ENCODE peak calls at places on chromosomes 4 and X, in six cellular contexts. V is HepG2, C is K562, X is HCT116, W is GM12878, U is SK-N-SH. P is an unnamed sample. For H3K9me3, the result is how much of the 10 kb centered on the place peaks cover.

GRCh38 chr4:180960758-180961401 is 1282.3 kb upstream of the TENM3 start:
- DNase-seq in V (no peak), C (no peak), X (no peak), W (no peak), U (peak), P (no peak)

GRCh38 chr4:112327950-112328349 is 30.8 kb downstream of the ALPK1 start:
- DNase-seq in V (peak), C (peak), X (peak), W (peak), U (peak), P (no peak)

GRCh38 chrX:19190902-19191301 is 68.6 kb upstream of the ADGRG2 start:
- DNase-seq in V (no peak), C (no peak), X (no peak), W (no peak), U (no peak), P (no peak)

GRCh38 chr4:2863649-2864048 is 20.0 kb downstream of the ADD1 start:
- DNase-seq in V (no peak), C (no peak), X (no peak), W (no peak), U (no peak), P (no peak)

GRCh38 chr4:103375278-103375677 is 177.1 kb upstream of the CENPE start:
- DNase-seq in V (no peak), C (no peak), X (peak), W (no peak), U (no peak), P (no peak)

GRCh38 chr4:154366956-154367355 is 124.6 kb downstream of the DCHS2 start:
- DNase-seq in V (no peak), C (no peak), X (no peak), W (no peak), U (no peak), P (no peak)

GRCh38 chr4:139595989-139596679 is 40.1 kb upstream of the SETD7 start:
- DNase-seq in V (no peak), C (no peak), X (no peak), W (no peak), U (no peak), P (no peak)

GRCh38 chrX:8748855-8749254 is 16.9 kb upstream of the ANOS1 start:
- DNase-seq in V (no peak), C (peak), X (no peak), W (no peak), U (peak), P (no peak)

GRCh38 chrX:115378471-115378870 is 89.0 kb downstream of the LUZP4 start:
- DNase-seq in V (no peak), C (no peak), X (no peak), W (no peak), U (no peak), P (no peak)

GRCh38 chr4:182190306-182190705 is 52.9 kb upstream of the TENM3 start:
- DNase-seq in V (no peak), C (no peak), X (no peak), W (no peak), U (no peak), P (no peak)

GRCh38 chr4:81215219-81215892 is at the start of gene PRKG2:
- DNase-seq in V (no peak), C (no peak), X (no peak), W (no peak), U (no peak), P (no peak)

GRCh38 chr4:180688480-180688879 is 1554.7 kb upstream of the TENM3 start:
- DNase-seq in V (no peak), C (no peak), X (no peak), W (no peak), U (no peak), P (no peak)

GRCh38 chr4:38980903-38981676 is 51.1 kb downstream of the TMEM156 start:
- DNase-seq in V (peak), C (no peak), X (no peak), W (peak), U (peak), P (no peak)

GRCh38 chrX:17706676-17707075 is 30.6 kb upstream of the SCML1 start:
- DNase-seq in V (peak), C (no peak), X (no peak), W (no peak), U (no peak), P (no peak)

GRCh38 chr4:1356181-1356998 is 9.4 kb downstream of the UVSSA start:
- DNase-seq in V (peak), C (peak), X (no peak), W (no peak), U (peak), P (no peak)

GRCh38 chr4:186291256-186291890 is 25.4 kb downstream of the F11 start:
- DNase-seq in V (no peak), C (no peak), X (no peak), W (no peak), U (no peak), P (no peak)

GRCh38 chr4:159047478-159048165 is 55.3 kb upstream of the RAPGEF2 start:
- DNase-seq in V (peak), C (peak), X (no peak), W (no peak), U (no peak), P (no peak)

GRCh38 chr4:152014280-152014679 is 253.5 kb upstream of the GATB start:
- DNase-seq in V (no peak), C (no peak), X (no peak), W (peak), U (no peak), P (no peak)

GRCh38 chr4:101707596-101707995 is 82.9 kb upstream of the BANK1 start:
- DNase-seq in V (no peak), C (no peak), X (no peak), W (no peak), U (no peak), P (no peak)

GRCh38 chr4:17066241-17066640 is 167.8 kb upstream of the LDB2 start:
- DNase-seq in V (no peak), C (no peak), X (no peak), W (no peak), U (no peak), P (no peak)

GRCh38 chr4:2246384-2247127 is 4.6 kb upstream of the HAUS3 start:
- DNase-seq in V (no peak), C (no peak), X (no peak), W (no peak), U (peak), P (no peak)

GRCh38 chrX:13901354-13901753 is 84.5 kb upstream of the GPM6B start:
- DNase-seq in V (no peak), C (no peak), X (no peak), W (no peak), U (no peak), P (no peak)

GRCh38 chr4:164701665-164702064 is 52.3 kb upstream of the SMIM31 start:
- DNase-seq in V (no peak), C (no peak), X (no peak), W (peak), U (no peak), P (no peak)

GRCh38 chr4:164695650-164696049 is 58.3 kb upstream of the SMIM31 start:
- DNase-seq in V (no peak), C (no peak), X (no peak), W (no peak), U (no peak), P (no peak)

GRCh38 chr4:164700471-164700870 is 53.5 kb upstream of the SMIM31 start:
- DNase-seq in V (peak), C (peak), X (peak), W (no peak), U (peak), P (no peak)
- TF ChIP-seq SIN3A in V (no peak), C (no peak), X (no peak), W (no peak), U (no peak), P (no peak)

GRCh38 chrX:2345562-2345961 is 155.2 kb downstream of the DHRSX start:
- DNase-seq in V (no peak), C (no peak), X (no peak), W (no peak), U (no peak), P (no peak)

GRCh38 chrX:2348225-2348624 is 152.6 kb downstream of the DHRSX start:
- DNase-seq in V (no peak), C (no peak), X (no peak), W (no peak), U (no peak), P (no peak)

GRCh38 chrX:2343413-2343812 is 157.4 kb downstream of the DHRSX start:
- DNase-seq in V (no peak), C (peak), X (no peak), W (no peak), U (no peak), P (no peak)

GRCh38 chrX:2342878-2343277 is 157.9 kb downstream of the DHRSX start:
- DNase-seq in V (no peak), C (peak), X (no peak), W (no peak), U (no peak), P (no peak)

DNA sequence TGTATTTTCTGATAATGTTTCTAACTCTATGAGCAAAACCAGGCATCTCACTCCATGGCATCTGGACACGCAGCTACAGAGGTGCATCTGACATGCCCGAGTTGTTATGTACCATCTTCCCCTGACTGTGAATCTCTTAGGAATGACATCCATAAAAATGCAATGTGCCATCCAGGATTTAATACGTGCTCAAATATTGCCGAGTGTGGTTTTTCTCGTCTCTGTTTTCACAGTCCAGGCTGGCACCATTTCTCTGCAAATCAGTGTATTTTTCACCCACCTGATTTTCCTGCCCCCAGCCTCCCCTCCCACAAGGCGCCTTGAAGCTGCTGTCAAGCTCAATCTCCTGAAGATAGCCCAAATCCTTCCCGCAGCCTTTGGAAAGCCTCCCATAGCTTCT is 154.6 kb downstream of the DHRSX start:
- DNase-seq in V (no peak), C (no peak), X (no peak), W (no peak), U (no peak), P (no peak)
- TF ChIP-seq REST in V (no peak), C (no peak), X (no peak), W (no peak), U (no peak), P (no peak)

GRCh38 chrX:78543281-78543680 is 115.8 kb downstream of the RTL3 start:
- DNase-seq in V (no peak), C (no peak), X (no peak), W (no peak), U (no peak), P (no peak)
- H3K9me3 ChIP-seq in V (under half), C (under half), X (under half), W (under half), U (under half), P (under half)

GRCh38 chr4:123827511-123827910 is 430.9 kb downstream of the SPRY1 start:
- DNase-seq in V (no peak), C (no peak), X (no peak), W (no peak), U (no peak), P (no peak)
- TF ChIP-seq SIN3A in V (no peak), C (no peak), X (no peak), W (no peak), U (no peak), P (no peak)

DNA sequence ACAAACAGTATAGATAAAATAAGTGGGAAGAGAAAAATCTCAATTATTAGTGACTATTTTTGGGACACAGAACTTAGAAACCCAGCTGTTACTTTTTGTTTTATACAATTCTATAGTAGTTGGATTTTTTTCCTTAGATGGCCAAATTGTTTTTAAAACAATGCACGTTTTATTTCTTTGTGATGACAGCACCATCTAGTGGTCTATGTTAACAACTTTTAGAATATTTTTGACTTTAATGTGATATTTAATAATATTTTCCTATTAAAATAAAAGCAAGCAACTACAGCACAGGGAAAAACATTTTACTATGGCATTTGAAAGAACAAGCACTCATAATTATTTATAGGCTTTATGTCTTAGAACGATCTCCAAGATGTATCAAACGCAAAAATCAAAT is 5.6 kb upstream of the SMIM31 start:
- DNase-seq in V (peak), C (peak), X (peak), W (no peak), U (peak), P (no peak)
- TF ChIP-seq REST in V (no peak), C (no peak), X (no peak), W (no peak), U (no peak), P (no peak)

GRCh38 chrX:47915886-47916493 is 79.3 kb downstream of the ZNF81 start:
- DNase-seq in V (no peak), C (no peak), X (no peak), W (no peak), U (no peak), P (no peak)
- H3K9me3 ChIP-seq in V (under half), C (under half), X (under half), W (under half), U (under half), P (under half)

GRCh38 chr4:161949941-161950725 is 213.7 kb downstream of the FSTL5 start:
- DNase-seq in V (no peak), C (no peak), X (no peak), W (no peak), U (no peak), P (no peak)
- TF ChIP-seq SIN3A in V (no peak), C (no peak), X (no peak), W (no peak), U (no peak), P (no peak)